ENCODE peak calls at places on chromosome 1, in four cellular contexts. One of them, this sample, is unnamed.

GRCh38 chr1:214102907-214103306 is 115.1 kb downstream of the PROX1 start:
- DNase-seq in H1: no peak
- DNase-seq in HepG2: peak
- DNase-seq in K562: no peak
- DNase-seq in this sample: no peak

GRCh38 chr1:6245869-6246496 is 2.0 kb downstream of the HES3 start:
- DNase-seq in H1: peak
- DNase-seq in K562: peak
- DNase-seq in HepG2: no peak
- DNase-seq in this sample: no peak

GRCh38 chr1:225737179-225737578 is 40.4 kb upstream of the SRP9 start:
- DNase-seq in H1: no peak
- DNase-seq in K562: no peak
- DNase-seq in HepG2: no peak
- DNase-seq in this sample: no peak

GRCh38 chr1:40060351-40060750 is 19.8 kb downstream of the CAP1 start:
- DNase-seq in H1: no peak
- DNase-seq in HepG2: no peak
- DNase-seq in K562: no peak
- DNase-seq in this sample: no peak

GRCh38 chr1:97092824-97093223 is 371.2 kb downstream of the PTBP2 start:
- DNase-seq in HepG2: no peak
- DNase-seq in H1: no peak
- DNase-seq in K562: no peak
- DNase-seq in this sample: no peak

GRCh38 chr1:225695578-225696332 is 42.8 kb upstream of the ENAH start:
- DNase-seq in K562: no peak
- DNase-seq in HepG2: peak
- DNase-seq in H1: no peak
- DNase-seq in this sample: no peak

GRCh38 chr1:1356796-1357401 is 1.5 kb downstream of the MXRA8 start:
- DNase-seq in K562: no peak
- DNase-seq in H1: no peak
- DNase-seq in HepG2: no peak
- DNase-seq in this sample: no peak

GRCh38 chr1:10339815-10340214 is 59.0 kb upstream of the PGD start:
- DNase-seq in HepG2: no peak
- DNase-seq in H1: peak
- DNase-seq in K562: peak
- DNase-seq in this sample: no peak

GRCh38 chr1:118504867-118505266 is 319.8 kb upstream of the SPAG17 start:
- DNase-seq in H1: no peak
- DNase-seq in HepG2: no peak
- DNase-seq in K562: no peak
- DNase-seq in this sample: no peak

GRCh38 chr1:51969038-51969705 is 21.3 kb downstream of the RAB3B start:
- DNase-seq in H1: no peak
- DNase-seq in HepG2: peak
- DNase-seq in K562: no peak
- DNase-seq in this sample: no peak

GRCh38 chr1:27589841-27590426 is 14.0 kb downstream of the AHDC1 start:
- DNase-seq in HepG2: no peak
- DNase-seq in H1: no peak
- DNase-seq in K562: no peak
- DNase-seq in this sample: no peak
- TF ChIP-seq SP1 in HepG2: no peak
- TF ChIP-seq SP1 in H1: no peak
- TF ChIP-seq SP1 in K562: no peak
- TF ChIP-seq SP1 in this sample: no peak

DNA sequence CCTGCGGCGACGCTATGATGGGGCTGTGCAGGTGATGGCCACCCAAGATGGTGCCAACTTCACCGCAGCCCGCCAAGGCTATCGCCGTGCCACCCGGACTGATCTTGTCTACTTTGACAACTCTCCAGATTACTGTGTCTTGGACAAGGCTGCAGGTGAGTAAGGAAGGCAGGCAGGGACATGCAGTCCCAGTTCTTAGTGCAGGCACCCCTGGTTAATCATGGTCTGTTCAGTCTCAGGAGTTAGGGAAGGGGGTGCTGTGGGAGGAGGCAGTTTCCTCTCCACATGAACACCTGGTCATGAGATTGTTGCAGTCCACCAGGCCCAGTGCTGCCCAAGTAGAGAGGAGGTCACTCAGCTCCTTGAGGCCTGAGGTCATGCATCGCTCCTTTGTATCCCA is 8.5 kb downstream of the WNT2B start:
- DNase-seq in H1: no peak
- DNase-seq in HepG2: no peak
- DNase-seq in K562: no peak
- DNase-seq in this sample: no peak
- TF ChIP-seq EP300 in H1: no peak
- TF ChIP-seq EP300 in HepG2: no peak
- TF ChIP-seq EP300 in K562: no peak
- TF ChIP-seq EP300 in this sample: no peak

DNA sequence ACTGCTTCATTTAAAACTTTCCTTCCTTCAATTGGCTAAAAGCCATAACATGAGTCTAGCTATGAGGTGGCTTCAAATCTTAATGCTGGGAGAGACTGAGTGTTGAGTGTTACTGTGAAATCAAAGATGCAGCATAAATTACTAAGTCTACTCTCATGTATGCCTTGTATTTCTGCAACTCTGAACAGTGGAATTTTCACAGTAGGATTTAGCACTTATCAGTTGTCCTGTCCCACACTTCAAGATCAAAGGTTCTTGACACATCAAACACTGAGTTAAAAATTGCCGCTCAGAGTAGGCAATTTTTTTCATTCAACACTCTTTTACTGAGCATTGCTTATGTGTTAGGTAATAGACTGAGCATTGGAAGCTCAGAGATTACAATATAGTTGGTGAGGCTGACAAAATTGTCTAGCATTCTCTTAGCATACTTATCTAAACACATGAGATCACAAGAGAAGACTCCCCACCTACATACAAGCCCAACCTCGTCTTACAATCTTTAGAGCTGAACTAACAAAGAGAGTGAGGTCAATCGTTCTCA is 56.4 kb upstream of the ADORA3 start:
- DNase-seq in K562: no peak
- DNase-seq in HepG2: peak
- DNase-seq in H1: no peak
- DNase-seq in this sample: no peak
- TF ChIP-seq SP1 in K562: no peak
- TF ChIP-seq SP1 in HepG2: no peak
- TF ChIP-seq SP1 in H1: no peak
- TF ChIP-seq SP1 in this sample: no peak

DNA sequence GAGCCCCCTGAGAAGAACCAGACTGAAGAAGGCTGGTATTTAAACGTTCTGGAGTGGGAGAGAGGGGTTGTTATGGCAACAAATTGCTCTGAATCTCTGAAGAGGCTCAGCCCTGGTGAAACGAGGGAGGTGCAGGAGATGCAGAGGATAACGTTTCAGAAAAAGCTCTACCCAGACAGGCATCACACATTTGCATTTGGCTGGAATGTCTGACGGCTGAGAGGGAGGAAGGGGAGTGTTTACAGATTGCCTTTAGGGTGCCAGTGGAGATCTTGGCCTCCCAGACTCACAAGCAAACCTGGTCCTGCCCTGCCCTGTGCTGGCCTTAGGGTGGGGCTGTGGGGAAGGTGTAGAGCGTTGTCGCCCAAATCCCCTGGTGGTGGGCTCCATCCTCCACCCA is 169.0 kb upstream of the AJAP1 start:
- DNase-seq in K562: no peak
- DNase-seq in H1: no peak
- DNase-seq in HepG2: no peak
- DNase-seq in this sample: no peak
- TF ChIP-seq EP300 in K562: no peak
- TF ChIP-seq EP300 in H1: no peak
- TF ChIP-seq EP300 in HepG2: no peak
- TF ChIP-seq EP300 in this sample: no peak

DNA sequence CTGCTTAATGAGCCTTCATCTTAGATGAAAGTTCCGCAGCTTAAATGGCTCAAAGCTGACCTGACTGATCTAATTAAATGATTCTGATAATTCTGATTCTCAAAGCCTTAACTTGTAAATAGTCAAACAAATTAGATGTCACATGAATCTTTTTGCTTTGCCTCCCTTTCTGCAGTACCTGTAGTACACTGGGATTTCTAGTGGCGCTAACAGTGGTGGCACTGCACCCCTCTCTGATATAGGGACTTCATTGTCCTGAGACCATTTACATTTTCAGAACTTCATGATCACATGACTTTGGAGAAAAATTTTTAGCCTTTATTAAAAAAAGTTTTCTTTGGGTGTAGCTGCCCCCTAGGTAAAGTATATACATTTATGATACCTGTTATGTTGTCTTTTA is 546.7 kb upstream of the ADGRL2 start:
- DNase-seq in K562: no peak
- DNase-seq in HepG2: no peak
- DNase-seq in H1: no peak
- DNase-seq in this sample: no peak
- TF ChIP-seq SP1 in K562: no peak
- TF ChIP-seq SP1 in HepG2: no peak
- TF ChIP-seq SP1 in H1: no peak
- TF ChIP-seq SP1 in this sample: no peak

GRCh38 chr1:200991039-200991698 is 32.3 kb downstream of the KIF21B start:
- DNase-seq in HepG2: no peak
- DNase-seq in H1: no peak
- DNase-seq in K562: no peak
- DNase-seq in this sample: no peak

GRCh38 chr1:200990114-200990513 is 33.4 kb downstream of the KIF21B start:
- DNase-seq in H1: no peak
- DNase-seq in K562: no peak
- DNase-seq in HepG2: no peak
- DNase-seq in this sample: no peak

GRCh38 chr1:200992382-200993101 is 31.0 kb downstream of the KIF21B start:
- DNase-seq in K562: no peak
- DNase-seq in HepG2: no peak
- DNase-seq in H1: no peak
- DNase-seq in this sample: no peak

GRCh38 chr1:200988693-200989092 is 34.8 kb downstream of the KIF21B start:
- DNase-seq in HepG2: no peak
- DNase-seq in K562: no peak
- DNase-seq in H1: no peak
- DNase-seq in this sample: no peak

DNA sequence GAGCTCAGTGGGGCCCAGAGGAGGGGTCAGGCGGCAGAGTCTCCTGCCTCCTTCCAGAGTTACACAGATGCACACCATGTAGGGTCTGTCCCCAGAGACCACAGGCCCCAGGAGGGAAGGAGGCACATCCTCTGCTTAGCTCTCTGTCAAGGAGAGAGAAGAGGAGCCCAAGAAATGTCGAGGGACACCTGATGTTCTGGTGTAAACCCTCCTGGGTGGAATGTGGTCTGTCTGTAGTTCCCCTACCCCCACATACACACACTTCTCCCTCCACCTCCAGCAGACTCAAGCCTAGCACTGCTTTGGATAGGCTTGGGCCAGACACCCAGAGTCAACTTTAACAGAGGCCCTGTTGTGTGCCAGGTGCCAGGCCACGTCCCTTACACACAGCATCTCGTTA is 34.2 kb downstream of the KIF21B start:
- DNase-seq in HepG2: no peak
- DNase-seq in K562: no peak
- DNase-seq in H1: no peak
- DNase-seq in this sample: no peak
- TF ChIP-seq EP300 in HepG2: no peak
- TF ChIP-seq EP300 in K562: no peak
- TF ChIP-seq EP300 in H1: no peak
- TF ChIP-seq EP300 in this sample: no peak

DNA sequence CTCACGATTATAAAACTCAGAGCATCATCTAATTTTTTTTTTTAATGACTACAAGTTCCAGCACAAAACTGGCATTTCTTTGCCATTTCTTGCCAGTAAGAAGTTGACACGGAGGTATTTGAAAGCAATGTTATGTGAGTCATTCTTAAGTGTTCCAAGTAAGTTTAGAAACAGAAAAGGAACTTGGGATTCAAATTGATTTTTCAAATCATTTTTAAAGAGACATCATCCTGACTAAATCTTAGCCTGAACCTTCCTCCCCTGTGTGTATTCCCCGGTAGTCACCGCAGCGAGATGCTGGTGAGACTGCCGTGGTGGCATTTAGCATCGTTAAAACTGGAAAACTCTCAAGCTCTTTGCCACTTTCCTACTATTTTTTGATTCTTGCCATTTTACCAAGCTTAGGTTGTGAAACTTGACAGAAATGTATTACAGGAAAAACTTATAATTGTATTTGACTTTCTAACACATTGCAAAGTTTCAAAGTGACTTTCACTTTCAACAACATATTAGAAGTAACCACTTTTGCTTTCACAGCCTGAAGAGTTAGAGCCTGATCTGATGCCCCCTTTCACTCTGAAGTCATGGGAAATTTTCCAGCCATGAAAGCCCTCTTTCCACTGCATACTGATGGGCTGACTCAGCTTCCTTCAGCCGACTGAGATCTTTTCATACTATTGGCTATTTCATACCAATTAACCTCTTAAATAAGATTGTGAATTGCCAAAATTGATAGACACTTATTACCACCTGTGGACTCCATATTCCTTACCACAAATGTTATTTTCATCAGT is 61.4 kb downstream of the OLFML2B start:
- DNase-seq in HepG2: no peak
- DNase-seq in K562: no peak
- DNase-seq in H1: no peak
- DNase-seq in this sample: peak
- TF ChIP-seq SP1 in HepG2: no peak
- TF ChIP-seq SP1 in K562: no peak
- TF ChIP-seq SP1 in H1: no peak
- TF ChIP-seq SP1 in this sample: no peak

This sample was measured in GM12878.